ENCODE peak calls at places on chromosome 16, in six cellular contexts. R is A549, U is thoracic aorta, P is GM23338, T is fibroblast of lung, J is dorsolateral prefrontal cortex. F is an unnamed sample.
A peak's percentile ranks its signal among the peaks of the same experiment; 100 is the strongest.

GRCh38 chr16:8564934-8565345 is 25.4 kb downstream of the TMEM114 start:
- DNase-seq in R (no peak), T (no peak), J (no peak), P (no peak), U (no peak), F (no peak)

GRCh38 chr16:13540771-13541170 is 379.2 kb upstream of the ERCC4 start:
- DNase-seq in J (no peak), P (no peak), U (no peak), R (no peak), T (no peak), F (no peak)

GRCh38 chr16:17296412-17296811 is 174.3 kb downstream of the XYLT1 start:
- DNase-seq in T (no peak), U (no peak), P (no peak), R (no peak), J (no peak), F (no peak)

GRCh38 chr16:55725055-55725777 is 69.4 kb downstream of the SLC6A2 start:
- DNase-seq in P (no peak), R (no peak), J (no peak), U (no peak), T (no peak), F (no peak)

GRCh38 chr16:88356727-88357199 is 26.0 kb upstream of the ZNF469 start:
- DNase-seq in P (no peak), U (no peak), J (peak; percentile 18), T (no peak), R (no peak), F (no peak)

GRCh38 chr16:79307214-79307613 is 293.3 kb downstream of the MAF start:
- DNase-seq in U (no peak), P (no peak), J (peak; percentile 51), T (no peak), R (no peak), F (no peak)

GRCh38 chr16:83989300-83989699 is 21.3 kb downstream of the NECAB2 start:
- DNase-seq in J (no peak), P (no peak), U (no peak), T (no peak), R (no peak), F (no peak)

GRCh38 chr16:12575288-12575687 is 228.4 kb downstream of the CPPED1 start:
- DNase-seq in P (no peak), T (no peak), J (no peak), R (no peak), U (no peak), F (no peak)

GRCh38 chr16:54936086-54936978 is 5.7 kb downstream of the IRX5 start:
- DNase-seq in P (peak; percentile 75), J (no peak), T (no peak), U (no peak), R (no peak), F (peak; percentile 24)

GRCh38 chr16:72001180-72001890 is 1.1 kb upstream of the PKD1L3 start:
- DNase-seq in P (no peak), J (no peak), U (no peak), T (no peak), R (no peak), F (no peak)

GRCh38 chr16:84759061-84759460 is 59.3 kb downstream of the USP10 start:
- DNase-seq in U (no peak), R (no peak), J (no peak), P (no peak), T (peak; percentile 55), F (no peak)

GRCh38 chr16:83245061-83245460 is 562.7 kb upstream of the HSBP1 start:
- DNase-seq in J (no peak), U (no peak), P (no peak), R (no peak), T (no peak), F (no peak)

GRCh38 chr16:52500963-52501362 is 46.0 kb downstream of the TOX3 start:
- DNase-seq in P (no peak), U (no peak), R (no peak), T (no peak), J (no peak), F (no peak)

DNA sequence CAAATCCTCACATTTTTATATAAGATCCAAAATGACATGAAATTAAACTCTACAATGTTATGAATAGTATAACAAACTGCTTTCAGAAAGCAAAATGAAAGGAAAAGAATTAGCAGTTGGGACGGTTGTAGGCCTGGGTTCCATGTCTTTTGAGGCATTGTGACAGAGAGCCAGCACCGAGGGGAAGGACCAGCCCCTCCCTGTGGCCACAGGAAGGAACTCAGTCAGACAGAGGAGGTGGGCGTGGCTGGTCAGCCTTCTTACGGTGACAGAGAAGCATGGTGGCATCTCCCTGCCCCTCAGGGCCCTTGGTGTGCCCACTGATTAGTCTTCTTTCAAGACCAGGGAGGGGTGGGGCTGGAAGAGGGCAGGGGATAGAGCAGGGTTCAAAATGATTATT is 5.7 kb downstream of the ZNF319 start:
- DNase-seq in T (peak; percentile 30), P (peak; percentile 68), R (no peak), U (no peak), J (no peak), F (peak; percentile 62)
- TF ChIP-seq CTCF in T (peak; percentile 18), P (peak; percentile 43), R (peak; percentile 44), U (no peak), J (peak; percentile 23), F (peak; percentile 47)

GRCh38 chr16:86045601-86045971 is 146.6 kb downstream of the IRF8 start:
- DNase-seq in R (no peak), P (no peak), J (no peak), U (no peak), T (no peak), F (no peak)

GRCh38 chr16:86042996-86043725 is 144.2 kb downstream of the IRF8 start:
- DNase-seq in T (no peak), U (no peak), R (no peak), P (no peak), J (no peak), F (no peak)

GRCh38 chr16:86044881-86045600 is 146.1 kb downstream of the IRF8 start:
- DNase-seq in P (no peak), J (no peak), R (no peak), U (no peak), T (no peak), F (no peak)

GRCh38 chr16:86046026-86046713 is 147.2 kb downstream of the IRF8 start:
- DNase-seq in R (no peak), J (no peak), P (no peak), T (no peak), U (no peak), F (no peak)

DNA sequence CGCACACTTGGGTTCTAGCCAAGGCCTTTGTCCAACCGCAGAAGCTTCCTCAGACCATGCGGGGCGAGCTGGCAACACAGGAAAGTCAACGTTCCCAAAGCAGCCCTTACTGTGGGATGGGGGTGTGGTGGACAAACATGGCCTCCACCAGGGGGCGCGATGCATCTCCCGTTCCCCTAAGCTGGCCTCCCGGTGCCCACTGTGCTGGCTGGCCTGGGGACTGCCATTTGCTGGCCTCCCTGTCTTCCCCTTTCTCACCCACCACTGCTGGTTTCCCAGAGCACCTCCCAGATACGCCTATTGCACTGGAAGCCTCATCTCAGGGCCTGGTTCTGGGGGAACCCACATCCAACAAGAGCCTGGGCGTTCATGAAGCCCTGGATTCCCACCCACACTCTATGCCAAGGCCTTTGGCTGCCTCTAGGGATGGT is 145.3 kb downstream of the IRF8 start:
- DNase-seq in J (no peak), R (peak; percentile 78), P (peak; percentile 92), U (no peak), T (peak; percentile 64), F (peak; percentile 73)
- TF ChIP-seq CTCF in J (peak; percentile 34), R (peak; percentile 32), P (peak; percentile 86), U (peak; percentile 20), T (peak; percentile 55), F (peak; percentile 63)

GRCh38 chr16:69787883-69788282 is 25.8 kb downstream of the WWP2 start:
- DNase-seq in U (no peak), R (no peak), P (no peak), J (no peak), T (no peak), F (no peak)
- TF ChIP-seq CTCF in U (no peak), R (no peak), P (no peak), J (no peak), T (no peak), F (no peak)

DNA sequence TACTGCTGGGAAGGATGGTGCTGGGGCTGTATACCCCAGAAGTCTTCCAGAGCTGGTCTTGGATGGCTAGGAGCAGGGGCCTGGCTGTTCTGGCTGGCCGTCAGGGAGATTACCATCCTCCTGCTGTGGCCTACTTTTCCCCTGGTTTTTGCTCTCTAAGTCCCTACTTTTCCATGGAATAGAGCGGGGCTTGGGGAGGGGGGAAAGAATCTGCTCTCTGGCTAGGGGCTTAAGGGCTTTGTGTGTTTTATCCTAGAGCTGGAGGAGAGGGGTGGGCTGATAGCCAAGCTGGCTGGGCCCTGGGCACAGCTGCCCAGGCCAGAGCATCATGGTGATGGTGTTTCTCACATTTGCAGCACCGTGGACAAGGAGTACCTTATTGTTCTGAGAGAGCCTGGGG is 3.6 kb downstream of the NRN1L start:
- DNase-seq in P (no peak), J (no peak), T (no peak), U (no peak), R (no peak), F (no peak)
- TF ChIP-seq CTCF in P (no peak), J (no peak), T (no peak), U (no peak), R (no peak), F (no peak)

GRCh38 chr16:3879887-3880564 is 487 bp downstream of the CREBBP start:
- DNase-seq in J (peak; percentile 61), T (peak; percentile 58), P (peak; percentile 68), U (no peak), R (peak; percentile 27), F (peak; percentile 85)
- TF ChIP-seq CTCF in J (peak; percentile 36), T (no peak), P (no peak), U (no peak), R (peak; percentile 74), F (peak; percentile 55)

GRCh38 chr16:50464325-50465290 is 83.6 kb upstream of the NKD1 start:
- DNase-seq in P (peak; percentile 41), J (no peak), U (no peak), T (no peak), R (no peak), F (no peak)
- TF ChIP-seq CTCF in P (peak; percentile 46), J (no peak), U (peak; percentile 19), T (no peak), R (no peak), F (no peak)

DNA sequence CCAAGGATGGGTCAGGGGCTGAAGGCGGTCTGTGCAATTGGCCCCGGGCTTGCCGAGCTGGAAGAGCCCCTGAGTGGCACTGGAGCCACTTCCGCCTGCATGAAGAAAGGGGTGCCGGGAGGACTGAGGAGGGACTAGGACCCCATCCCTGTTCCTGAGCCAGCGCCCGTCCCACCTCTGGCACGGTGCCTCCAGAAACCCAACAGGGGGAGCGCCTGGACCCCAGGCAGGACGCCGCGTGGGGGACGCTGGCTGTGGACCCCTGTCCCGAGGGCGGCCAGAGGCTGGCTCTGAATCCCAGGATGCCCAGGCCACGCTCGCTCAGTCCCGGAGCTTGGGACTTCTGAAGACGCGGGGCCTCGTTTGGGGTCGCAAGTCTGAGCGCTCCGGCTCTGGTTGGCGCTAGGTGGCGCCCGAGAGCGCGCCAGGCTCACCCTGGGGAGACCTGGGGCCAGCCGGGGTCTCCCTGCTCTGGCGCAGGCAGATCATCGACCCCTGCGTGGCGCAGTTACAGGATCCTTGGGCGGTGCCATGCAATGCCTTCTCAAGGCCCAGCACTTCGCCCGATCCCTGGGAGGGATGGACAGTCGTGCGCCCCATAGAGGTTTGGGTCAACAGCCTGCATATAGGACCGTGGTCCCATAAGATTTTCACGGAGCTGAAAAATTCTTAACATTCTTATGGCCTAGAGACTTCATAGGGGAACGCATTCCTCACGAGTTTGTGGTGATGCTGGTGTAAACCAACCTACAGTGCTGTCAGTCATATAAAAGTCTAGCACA is 58.5 kb upstream of the CREBBP start:
- DNase-seq in U (no peak), R (peak; percentile 86), J (no peak), T (peak; percentile 62), P (peak; percentile 90), F (peak; percentile 86)
- TF ChIP-seq CTCF in U (peak; percentile 95), R (peak; percentile 93), J (peak; percentile 76), T (peak; percentile 90), P (peak; percentile 85), F (peak; percentile 89)

F was measured in GM13977.